ENCODE peak calls at places on chromosome 3, in seven cellular contexts. One of them, this sample, is unnamed.

GRCh38 chr3:81218023-81218422 is 543.4 kb downstream of the GBE1 start:
- DNase-seq in upper lobe of right lung: no peak
- DNase-seq in neural crest cell: no peak
- DNase-seq in EL: peak
- DNase-seq in activated T-helper 1 cell treated with anti-CD3 and anti-CD28 coated beads, Interleukin-12 subunit alpha, Interleukin-12 subunit beta, Interleukin-2, Interleukin-4 antibody, amounts not matched to agents 30 ng/mL and 10 ng/mL and 1 ng/mL, durations not matched to agents 14 hours and 24 hours and 36 hours: no peak
- DNase-seq in hepatocyte: peak
- DNase-seq in NCI-H187: no peak
- DNase-seq in this sample: no peak

GRCh38 chr3:48427630-48427962 is 2.3 kb downstream of the PLXNB1 start:
- DNase-seq in upper lobe of right lung: no peak
- DNase-seq in neural crest cell: no peak
- DNase-seq in EL: no peak
- DNase-seq in activated T-helper 1 cell treated with anti-CD3 and anti-CD28 coated beads, Interleukin-12 subunit alpha, Interleukin-12 subunit beta, Interleukin-2, Interleukin-4 antibody, amounts not matched to agents 30 ng/mL and 10 ng/mL and 1 ng/mL, durations not matched to agents 14 hours and 24 hours and 36 hours: no peak
- DNase-seq in hepatocyte: no peak
- DNase-seq in NCI-H187: no peak
- DNase-seq in this sample: peak

GRCh38 chr3:36911990-36912804 is 32.7 kb downstream of the TRANK1 start:
- DNase-seq in upper lobe of right lung: no peak
- DNase-seq in neural crest cell: no peak
- DNase-seq in EL: peak
- DNase-seq in activated T-helper 1 cell treated with anti-CD3 and anti-CD28 coated beads, Interleukin-12 subunit alpha, Interleukin-12 subunit beta, Interleukin-2, Interleukin-4 antibody, amounts not matched to agents 30 ng/mL and 10 ng/mL and 1 ng/mL, durations not matched to agents 14 hours and 24 hours and 36 hours: peak
- DNase-seq in hepatocyte: peak
- DNase-seq in NCI-H187: no peak
- DNase-seq in this sample: no peak

GRCh38 chr3:155031191-155031590 is 48.9 kb upstream of the MME start:
- DNase-seq in upper lobe of right lung: no peak
- DNase-seq in neural crest cell: no peak
- DNase-seq in EL: peak
- DNase-seq in activated T-helper 1 cell treated with anti-CD3 and anti-CD28 coated beads, Interleukin-12 subunit alpha, Interleukin-12 subunit beta, Interleukin-2, Interleukin-4 antibody, amounts not matched to agents 30 ng/mL and 10 ng/mL and 1 ng/mL, durations not matched to agents 14 hours and 24 hours and 36 hours: no peak
- DNase-seq in hepatocyte: no peak
- DNase-seq in NCI-H187: no peak
- DNase-seq in this sample: no peak

GRCh38 chr3:141302364-141303141 is 65.8 kb upstream of the ZBTB38 start:
- DNase-seq in upper lobe of right lung: no peak
- DNase-seq in neural crest cell: no peak
- DNase-seq in EL: peak
- DNase-seq in activated T-helper 1 cell treated with anti-CD3 and anti-CD28 coated beads, Interleukin-12 subunit alpha, Interleukin-12 subunit beta, Interleukin-2, Interleukin-4 antibody, amounts not matched to agents 30 ng/mL and 10 ng/mL and 1 ng/mL, durations not matched to agents 14 hours and 24 hours and 36 hours: no peak
- DNase-seq in hepatocyte: no peak
- DNase-seq in NCI-H187: no peak
- DNase-seq in this sample: no peak

GRCh38 chr3:144109944-144110343 is 138.3 kb downstream of the DIPK2A start:
- DNase-seq in upper lobe of right lung: no peak
- DNase-seq in neural crest cell: no peak
- DNase-seq in EL: no peak
- DNase-seq in activated T-helper 1 cell treated with anti-CD3 and anti-CD28 coated beads, Interleukin-12 subunit alpha, Interleukin-12 subunit beta, Interleukin-2, Interleukin-4 antibody, amounts not matched to agents 30 ng/mL and 10 ng/mL and 1 ng/mL, durations not matched to agents 14 hours and 24 hours and 36 hours: no peak
- DNase-seq in hepatocyte: no peak
- DNase-seq in NCI-H187: no peak
- DNase-seq in this sample: no peak

GRCh38 chr3:24682141-24682547 is 187.5 kb upstream of the THRB start:
- DNase-seq in upper lobe of right lung: no peak
- DNase-seq in neural crest cell: no peak
- DNase-seq in EL: peak
- DNase-seq in activated T-helper 1 cell treated with anti-CD3 and anti-CD28 coated beads, Interleukin-12 subunit alpha, Interleukin-12 subunit beta, Interleukin-2, Interleukin-4 antibody, amounts not matched to agents 30 ng/mL and 10 ng/mL and 1 ng/mL, durations not matched to agents 14 hours and 24 hours and 36 hours: no peak
- DNase-seq in hepatocyte: peak
- DNase-seq in NCI-H187: no peak
- DNase-seq in this sample: no peak

GRCh38 chr3:165884518-165884917 is 47.3 kb upstream of the BCHE start:
- DNase-seq in upper lobe of right lung: no peak
- DNase-seq in neural crest cell: no peak
- DNase-seq in EL: no peak
- DNase-seq in activated T-helper 1 cell treated with anti-CD3 and anti-CD28 coated beads, Interleukin-12 subunit alpha, Interleukin-12 subunit beta, Interleukin-2, Interleukin-4 antibody, amounts not matched to agents 30 ng/mL and 10 ng/mL and 1 ng/mL, durations not matched to agents 14 hours and 24 hours and 36 hours: no peak
- DNase-seq in hepatocyte: no peak
- DNase-seq in NCI-H187: no peak
- DNase-seq in this sample: no peak

GRCh38 chr3:100260081-100260684 is 609 bp upstream of the TBC1D23 start:
- DNase-seq in upper lobe of right lung: peak
- DNase-seq in neural crest cell: peak
- DNase-seq in EL: peak
- DNase-seq in activated T-helper 1 cell treated with anti-CD3 and anti-CD28 coated beads, Interleukin-12 subunit alpha, Interleukin-12 subunit beta, Interleukin-2, Interleukin-4 antibody, amounts not matched to agents 30 ng/mL and 10 ng/mL and 1 ng/mL, durations not matched to agents 14 hours and 24 hours and 36 hours: no peak
- DNase-seq in hepatocyte: peak
- DNase-seq in NCI-H187: no peak
- DNase-seq in this sample: peak

GRCh38 chr3:106176734-106177133 is 307.9 kb upstream of the CBLB start:
- DNase-seq in upper lobe of right lung: no peak
- DNase-seq in neural crest cell: no peak
- DNase-seq in EL: no peak
- DNase-seq in activated T-helper 1 cell treated with anti-CD3 and anti-CD28 coated beads, Interleukin-12 subunit alpha, Interleukin-12 subunit beta, Interleukin-2, Interleukin-4 antibody, amounts not matched to agents 30 ng/mL and 10 ng/mL and 1 ng/mL, durations not matched to agents 14 hours and 24 hours and 36 hours: peak
- DNase-seq in hepatocyte: no peak
- DNase-seq in NCI-H187: no peak
- DNase-seq in this sample: no peak

GRCh38 chr3:174270841-174271240 is 588.3 kb upstream of the NAALADL2 start:
- DNase-seq in upper lobe of right lung: no peak
- DNase-seq in neural crest cell: no peak
- DNase-seq in EL: peak
- DNase-seq in activated T-helper 1 cell treated with anti-CD3 and anti-CD28 coated beads, Interleukin-12 subunit alpha, Interleukin-12 subunit beta, Interleukin-2, Interleukin-4 antibody, amounts not matched to agents 30 ng/mL and 10 ng/mL and 1 ng/mL, durations not matched to agents 14 hours and 24 hours and 36 hours: no peak
- DNase-seq in hepatocyte: peak
- DNase-seq in NCI-H187: no peak
- DNase-seq in this sample: no peak

GRCh38 chr3:136957751-136958288 is at the start of gene IL20RB:
- DNase-seq in upper lobe of right lung: no peak
- DNase-seq in neural crest cell: no peak
- DNase-seq in EL: peak
- DNase-seq in activated T-helper 1 cell treated with anti-CD3 and anti-CD28 coated beads, Interleukin-12 subunit alpha, Interleukin-12 subunit beta, Interleukin-2, Interleukin-4 antibody, amounts not matched to agents 30 ng/mL and 10 ng/mL and 1 ng/mL, durations not matched to agents 14 hours and 24 hours and 36 hours: no peak
- DNase-seq in hepatocyte: no peak
- DNase-seq in NCI-H187: no peak
- DNase-seq in this sample: no peak

GRCh38 chr3:15557511-15557946 is 36.0 kb upstream of the COLQ start:
- DNase-seq in upper lobe of right lung: no peak
- DNase-seq in neural crest cell: peak
- DNase-seq in EL: peak
- DNase-seq in activated T-helper 1 cell treated with anti-CD3 and anti-CD28 coated beads, Interleukin-12 subunit alpha, Interleukin-12 subunit beta, Interleukin-2, Interleukin-4 antibody, amounts not matched to agents 30 ng/mL and 10 ng/mL and 1 ng/mL, durations not matched to agents 14 hours and 24 hours and 36 hours: peak
- DNase-seq in hepatocyte: peak
- DNase-seq in NCI-H187: no peak
- DNase-seq in this sample: no peak

GRCh38 chr3:160485931-160486330 is 36.3 kb upstream of the TRIM59 start:
- DNase-seq in upper lobe of right lung: no peak
- DNase-seq in neural crest cell: no peak
- DNase-seq in EL: peak
- DNase-seq in activated T-helper 1 cell treated with anti-CD3 and anti-CD28 coated beads, Interleukin-12 subunit alpha, Interleukin-12 subunit beta, Interleukin-2, Interleukin-4 antibody, amounts not matched to agents 30 ng/mL and 10 ng/mL and 1 ng/mL, durations not matched to agents 14 hours and 24 hours and 36 hours: no peak
- DNase-seq in hepatocyte: no peak
- DNase-seq in NCI-H187: no peak
- DNase-seq in this sample: no peak

GRCh38 chr3:112900088-112900487 is 53.4 kb upstream of the CD200R1L start:
- DNase-seq in upper lobe of right lung: no peak
- DNase-seq in neural crest cell: no peak
- DNase-seq in EL: no peak
- DNase-seq in activated T-helper 1 cell treated with anti-CD3 and anti-CD28 coated beads, Interleukin-12 subunit alpha, Interleukin-12 subunit beta, Interleukin-2, Interleukin-4 antibody, amounts not matched to agents 30 ng/mL and 10 ng/mL and 1 ng/mL, durations not matched to agents 14 hours and 24 hours and 36 hours: no peak
- DNase-seq in hepatocyte: no peak
- DNase-seq in NCI-H187: no peak
- DNase-seq in this sample: no peak

GRCh38 chr3:112776000-112776399 is 70.7 kb downstream of the CD200R1L start:
- DNase-seq in upper lobe of right lung: no peak
- DNase-seq in neural crest cell: no peak
- DNase-seq in EL: peak
- DNase-seq in activated T-helper 1 cell treated with anti-CD3 and anti-CD28 coated beads, Interleukin-12 subunit alpha, Interleukin-12 subunit beta, Interleukin-2, Interleukin-4 antibody, amounts not matched to agents 30 ng/mL and 10 ng/mL and 1 ng/mL, durations not matched to agents 14 hours and 24 hours and 36 hours: no peak
- DNase-seq in hepatocyte: peak
- DNase-seq in NCI-H187: no peak
- DNase-seq in this sample: no peak

GRCh38 chr3:33920511-33920910 is 122.1 kb downstream of the PDCD6IP start:
- DNase-seq in upper lobe of right lung: no peak
- DNase-seq in neural crest cell: no peak
- DNase-seq in EL: no peak
- DNase-seq in activated T-helper 1 cell treated with anti-CD3 and anti-CD28 coated beads, Interleukin-12 subunit alpha, Interleukin-12 subunit beta, Interleukin-2, Interleukin-4 antibody, amounts not matched to agents 30 ng/mL and 10 ng/mL and 1 ng/mL, durations not matched to agents 14 hours and 24 hours and 36 hours: no peak
- DNase-seq in hepatocyte: no peak
- DNase-seq in NCI-H187: no peak
- DNase-seq in this sample: no peak

This sample was measured in kidney.